ENCODE peak calls at places on chromosome 6, in ten cellular contexts. G, D, T, Q, N, U, M, X, O and K are unnamed samples.

GRCh38 chr6:129672883-129673631 is 36.9 kb downstream of the ARHGAP18 start:
- DNase-seq in G (no peak), M (no peak), D (no peak), N (no peak), T (no peak), U (no peak), Q (peak; percentile 89), O (peak; percentile 42), X (no peak), K (no peak)

GRCh38 chr6:122788208-122788607 is 850 bp upstream of the SMPDL3A start:
- DNase-seq in Q (no peak), U (no peak), T (no peak), O (no peak), X (no peak), N (no peak), M (no peak), D (no peak), G (no peak), K (no peak)

GRCh38 chr6:35091353-35092083 is 49.6 kb downstream of the TCP11 start:
- DNase-seq in X (no peak), N (no peak), Q (peak; percentile 8), M (no peak), U (no peak), D (no peak), G (peak; percentile 38), T (no peak), O (no peak), K (no peak)

GRCh38 chr6:123759472-123759871 is 44.2 kb upstream of the NKAIN2 start:
- DNase-seq in Q (no peak), O (no peak), T (no peak), N (no peak), M (no peak), G (no peak), X (no peak), D (no peak), U (no peak), K (no peak)

GRCh38 chr6:152697634-152698033 is at the start of gene MYCT1:
- DNase-seq in X (no peak), O (no peak), T (no peak), U (no peak), G (no peak), N (no peak), D (no peak), M (no peak), Q (no peak), K (no peak)

GRCh38 chr6:124294572-124294971 is 490.9 kb downstream of the NKAIN2 start:
- DNase-seq in G (no peak), T (no peak), Q (peak; percentile 26), M (no peak), N (no peak), U (no peak), X (no peak), D (no peak), O (no peak), K (no peak)

GRCh38 chr6:56899311-56899710 is 55.6 kb upstream of the BEND6 start:
- DNase-seq in Q (peak; percentile 53), G (no peak), X (no peak), M (no peak), N (no peak), U (no peak), D (no peak), O (peak; percentile 11), T (no peak), K (no peak)

GRCh38 chr6:15464211-15464725 is 198.6 kb downstream of the DTNBP1 start:
- DNase-seq in G (no peak), D (peak; percentile 36), X (no peak), N (no peak), M (peak; percentile 35), O (no peak), Q (no peak), T (peak; percentile 47), U (no peak), K (peak; percentile 35)

GRCh38 chr6:107811591-107812218 is 12.4 kb downstream of the SCML4 start:
- DNase-seq in O (no peak), U (no peak), N (no peak), D (no peak), G (no peak), M (peak; percentile 32), T (no peak), X (no peak), Q (peak; percentile 8), K (no peak)

GRCh38 chr6:167571550-167571949 is 246.7 kb downstream of the TTLL2 start:
- DNase-seq in G (no peak), D (peak; percentile 4), Q (no peak), M (no peak), O (no peak), T (no peak), U (no peak), N (no peak), X (no peak), K (no peak)

GRCh38 chr6:167570460-167571400 is 245.8 kb downstream of the TTLL2 start:
- DNase-seq in Q (no peak), X (no peak), D (peak; percentile 3), G (no peak), O (no peak), N (no peak), U (no peak), T (no peak), M (no peak), K (no peak)

GRCh38 chr6:167568407-167569024 is 243.6 kb downstream of the TTLL2 start:
- DNase-seq in O (no peak), N (no peak), Q (no peak), M (no peak), U (no peak), T (no peak), X (no peak), G (no peak), D (no peak), K (no peak)

GRCh38 chr6:167569041-167569805 is 244.3 kb downstream of the TTLL2 start:
- DNase-seq in T (no peak), X (no peak), N (no peak), D (peak; percentile 3), M (no peak), U (no peak), O (no peak), G (no peak), Q (no peak), K (no peak)

DNA sequence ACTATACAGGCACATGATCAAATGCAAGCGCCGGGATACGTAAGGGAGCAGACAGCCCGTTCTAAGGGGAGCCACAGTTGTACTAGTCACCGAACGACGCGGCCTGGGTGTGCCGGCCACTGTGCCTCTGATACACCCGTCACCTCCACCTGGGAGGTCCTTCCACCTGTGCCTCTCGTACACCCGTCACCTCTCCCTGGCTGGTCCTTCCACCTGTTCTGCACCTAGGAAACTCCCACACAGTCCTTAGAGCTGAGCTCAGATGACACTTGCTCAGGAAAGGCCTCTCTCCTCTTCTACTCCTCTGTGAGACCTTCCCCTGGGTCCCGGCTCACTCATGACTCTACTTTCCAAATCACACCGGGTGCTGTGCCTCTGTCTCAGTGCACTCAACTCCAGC is 245.0 kb downstream of the TTLL2 start:
- DNase-seq in T (no peak), N (no peak), D (peak; percentile 3), U (no peak), M (peak; percentile 70), X (no peak), O (no peak), G (no peak), Q (no peak), K (no peak)
- H3K9me3 ChIP-seq in T (no peaks in the 10 kb centered on the region), N (no peaks in the 10 kb centered on the region), D (no peaks in the 10 kb centered on the region), U (no peaks in the 10 kb centered on the region), M (no peaks in the 10 kb centered on the region), X (no peaks in the 10 kb centered on the region), O (peaks cover 94% of the 10 kb centered on the region), G (no peaks in the 10 kb centered on the region), Q (no peaks in the 10 kb centered on the region), K (no peaks in the 10 kb centered on the region)

DNA sequence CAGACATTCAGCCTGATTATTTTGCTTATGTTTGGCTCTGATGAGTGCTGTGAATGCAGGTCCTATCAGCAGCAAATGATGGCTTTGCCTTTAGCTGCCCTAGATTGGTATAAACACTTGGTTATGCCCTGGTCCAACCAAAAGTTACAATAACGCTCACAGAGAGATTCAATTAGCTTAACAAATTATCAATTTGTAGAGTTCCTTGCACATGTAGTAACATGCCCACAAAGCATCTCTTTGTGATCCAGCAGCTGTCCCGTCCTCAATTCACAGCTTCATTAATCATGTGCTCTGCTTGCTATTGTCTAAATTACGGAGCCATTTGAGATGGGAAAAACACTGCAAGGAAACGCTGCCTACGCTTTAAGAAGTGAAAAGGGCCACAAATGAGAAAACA is 457.9 kb downstream of the HDGFL1 start:
- DNase-seq in T (no peak), N (no peak), O (no peak), D (no peak), G (no peak), X (no peak), M (no peak), U (no peak), Q (no peak), K (no peak)
- H3K9me3 ChIP-seq in T (no peaks in the 10 kb centered on the region), N (no peaks in the 10 kb centered on the region), O (no peaks in the 10 kb centered on the region), D (no peaks in the 10 kb centered on the region), G (no peaks in the 10 kb centered on the region), X (no peaks in the 10 kb centered on the region), M (no peaks in the 10 kb centered on the region), U (no peaks in the 10 kb centered on the region), Q (no peaks in the 10 kb centered on the region), K (no peaks in the 10 kb centered on the region)

DNA sequence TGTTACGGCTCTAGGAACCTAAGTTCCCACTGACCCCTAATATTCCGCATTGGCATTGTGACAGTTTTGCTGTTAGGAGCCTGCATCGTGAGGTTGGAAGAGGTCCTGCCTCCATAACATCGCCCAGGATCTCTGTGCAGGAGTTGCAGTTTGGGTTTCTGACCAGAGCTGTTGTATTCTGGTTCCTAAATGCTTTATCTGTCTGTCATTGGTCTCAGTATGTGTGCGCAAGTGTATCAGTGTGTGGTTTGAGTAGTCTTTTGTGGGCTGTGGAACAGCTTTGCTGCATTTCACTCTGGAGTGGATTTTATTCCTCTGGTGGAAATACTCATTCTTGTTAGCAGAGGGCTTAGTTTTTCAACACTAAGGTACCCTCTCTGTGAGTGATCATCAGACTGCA is 95.6 kb downstream of the CDYL start:
- DNase-seq in N (no peak), T (no peak), G (no peak), D (no peak), Q (no peak), M (no peak), X (no peak), O (no peak), U (no peak), K (no peak)
- H3K9me3 ChIP-seq in N (peaks cover 13% of the 10 kb centered on the region), T (no peaks in the 10 kb centered on the region), G (peaks cover 11% of the 10 kb centered on the region), D (peaks cover 15% of the 10 kb centered on the region), Q (no peaks in the 10 kb centered on the region), M (no peaks in the 10 kb centered on the region), X (no peaks in the 10 kb centered on the region), O (no peaks in the 10 kb centered on the region), U (peaks cover 13% of the 10 kb centered on the region), K (peaks cover 3% of the 10 kb centered on the region)

DNA sequence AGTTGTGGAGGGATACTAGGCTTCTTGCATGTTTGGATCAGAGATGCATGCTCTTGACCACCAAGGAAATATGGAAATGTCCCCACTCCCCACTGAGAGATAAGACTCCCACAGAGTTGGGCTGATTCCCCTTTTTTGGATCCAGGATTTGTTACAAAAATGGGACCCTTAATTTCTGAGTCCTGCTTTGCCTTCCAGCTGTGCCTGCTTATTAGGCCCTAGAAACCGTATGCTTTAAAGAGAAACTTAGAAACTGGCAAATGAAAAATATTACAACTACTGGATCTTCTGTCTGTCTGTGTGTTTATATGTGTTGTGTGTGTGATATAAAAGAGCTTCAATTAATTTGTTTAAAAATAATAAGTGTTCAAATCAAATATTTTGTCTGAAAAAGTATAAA is 817.6 kb upstream of the CITED2 start:
- DNase-seq in O (no peak), D (no peak), X (no peak), Q (no peak), N (no peak), U (no peak), M (no peak), T (no peak), G (no peak), K (no peak)
- H3K9me3 ChIP-seq in O (peaks cover 18% of the 10 kb centered on the region), D (peaks cover 4% of the 10 kb centered on the region), X (peaks cover 24% of the 10 kb centered on the region), Q (no peaks in the 10 kb centered on the region), N (no peaks in the 10 kb centered on the region), U (peaks cover 6% of the 10 kb centered on the region), M (no peaks in the 10 kb centered on the region), T (peaks cover 6% of the 10 kb centered on the region), G (peaks cover 17% of the 10 kb centered on the region), K (peaks cover 6% of the 10 kb centered on the region)